ENCODE peak calls at places on chromosome 20, in nine cellular contexts. M, E, H, C, N, I, O, Z and Y are unnamed samples.
A peak's percentile ranks its signal among the peaks of the same experiment; 100 is the strongest.

GRCh38 chr20:17602493-17602892 is 32.6 kb downstream of the DSTN start:
- DNase-seq in I (no peak), Z (no peak), E (no peak), O (no peak), N (no peak), H (no peak), M (no peak), C (peak; percentile 47), Y (no peak)

GRCh38 chr20:4604580-4604979 is 117.1 kb upstream of the PRND start:
- DNase-seq in C (no peak), E (no peak), M (no peak), H (peak; percentile 25), Z (no peak), I (peak; percentile 49), O (no peak), N (no peak), Y (no peak)

GRCh38 chr20:3927486-3928291 is 38.5 kb downstream of the PANK2 start:
- DNase-seq in C (peak; percentile 64), H (peak; percentile 62), M (no peak), I (no peak), E (no peak), Z (no peak), O (peak; percentile 64), N (no peak), Y (no peak)

GRCh38 chr20:61745397-61746146 is 320.1 kb downstream of the TAF4 start:
- DNase-seq in E (no peak), H (no peak), Z (no peak), C (no peak), N (no peak), O (no peak), M (no peak), I (no peak), Y (no peak)

GRCh38 chr20:63500902-63501817 is 2.3 kb upstream of the EEF1A2 start:
- DNase-seq in O (no peak), Z (no peak), M (no peak), C (no peak), E (no peak), N (no peak), H (no peak), I (no peak), Y (no peak)

GRCh38 chr20:46609043-46609442 is 42.2 kb downstream of the SLC13A3 start:
- DNase-seq in M (no peak), I (no peak), N (no peak), Z (no peak), C (no peak), O (no peak), H (no peak), E (no peak), Y (no peak)

GRCh38 chr20:44601801-44602204 is 19.4 kb downstream of the PKIG start:
- DNase-seq in C (no peak), I (peak; percentile 24), H (peak; percentile 86), E (no peak), N (no peak), O (no peak), M (no peak), Z (no peak), Y (peak; percentile 87)

GRCh38 chr20:43923322-43923721 is 8.7 kb downstream of the TOX2 start:
- DNase-seq in C (no peak), O (no peak), H (no peak), N (no peak), Z (no peak), I (no peak), M (no peak), E (no peak), Y (no peak)

GRCh38 chr20:62479218-62479617 is 3.4 kb upstream of the GATA5 start:
- DNase-seq in E (no peak), H (no peak), N (no peak), O (no peak), M (no peak), C (no peak), I (no peak), Z (no peak), Y (no peak)

GRCh38 chr20:58212636-58213035 is 15.8 kb downstream of the ANKRD60 start:
- DNase-seq in N (no peak), E (no peak), O (no peak), C (no peak), H (no peak), Z (no peak), I (no peak), M (no peak), Y (no peak)

GRCh38 chr20:36162272-36162966 is 7.9 kb downstream of the EPB41L1 start:
- DNase-seq in Z (no peak), O (no peak), I (no peak), M (no peak), E (no peak), N (no peak), H (peak; percentile 16), C (no peak), Y (no peak)

GRCh38 chr20:50189681-50190250 is 864 bp upstream of the CEBPB start:
- DNase-seq in M (no peak), Z (peak; percentile 24), N (peak; percentile 76), E (no peak), O (no peak), H (no peak), C (peak; percentile 83), I (no peak), Y (no peak)

GRCh38 chr20:36097331-36097730 is 57.2 kb upstream of the EPB41L1 start:
- DNase-seq in O (no peak), N (no peak), H (peak; percentile 79), I (peak; percentile 75), Z (no peak), E (no peak), C (no peak), M (no peak), Y (no peak)

GRCh38 chr20:34215711-34216381 is 25.4 kb upstream of the ASIP start:
- DNase-seq in E (peak; percentile 72), I (peak; percentile 84), N (peak; percentile 89), M (peak; percentile 53), Z (peak; percentile 2), H (peak; percentile 57), C (peak; percentile 95), O (no peak), Y (peak; percentile 40)

GRCh38 chr20:10659651-10660601 is 13.9 kb downstream of the JAG1 start:
- DNase-seq in O (no peak), Z (no peak), E (no peak), I (no peak), H (no peak), N (no peak), C (peak; percentile 60), M (no peak), Y (no peak)

GRCh38 chr20:60255426-60255825 is 297.2 kb downstream of the CDH26 start:
- DNase-seq in O (no peak), I (no peak), M (no peak), C (no peak), E (no peak), Z (no peak), H (no peak), N (no peak), Y (no peak)

GRCh38 chr20:35273449-35274171 is 4.3 kb downstream of the MMP24OS start:
- DNase-seq in I (no peak), H (no peak), Z (no peak), N (peak; percentile 68), M (no peak), E (no peak), C (peak; percentile 75), O (no peak), Y (no peak)

GRCh38 chr20:56517211-56517610 is 7.3 kb upstream of the FAM209A start:
- DNase-seq in Z (no peak), I (no peak), M (no peak), C (no peak), E (no peak), H (no peak), N (no peak), O (no peak), Y (no peak)

GRCh38 chr20:38325167-38325566 is 21.1 kb upstream of the LBP start:
- DNase-seq in E (no peak), O (no peak), I (no peak), M (no peak), C (no peak), N (no peak), Z (no peak), H (no peak), Y (no peak)

GRCh38 chr20:25622450-25623224 is 1.2 kb downstream of the NANP start:
- DNase-seq in O (no peak), C (peak; percentile 16), Z (no peak), H (no peak), N (no peak), I (peak; percentile 7), E (no peak), M (no peak), Y (no peak)

GRCh38 chr20:57547250-57547649 is 13.7 kb upstream of the PCK1 start:
- DNase-seq in E (no peak), I (no peak), Z (no peak), C (no peak), M (no peak), N (no peak), O (no peak), H (no peak), Y (no peak)

GRCh38 chr20:34078540-34078939 is 33.5 kb downstream of the EIF2S2 start:
- DNase-seq in Z (no peak), H (no peak), C (no peak), O (no peak), M (no peak), E (no peak), N (no peak), I (no peak), Y (no peak)

GRCh38 chr20:47428164-47428563 is 71.7 kb upstream of the ZMYND8 start:
- DNase-seq in N (peak; percentile 29), M (no peak), O (no peak), E (no peak), H (no peak), Z (no peak), C (peak; percentile 62), I (no peak), Y (no peak)

GRCh38 chr20:62027116-62027515 is 38.6 kb downstream of the TAF4 start:
- DNase-seq in C (no peak), E (no peak), Z (no peak), I (peak; percentile 49), M (no peak), N (no peak), H (peak; percentile 18), O (no peak), Y (no peak)

GRCh38 chr20:37994512-37994911 is 38.7 kb downstream of the TTI1 start:
- DNase-seq in Z (no peak), H (peak; percentile 41), M (no peak), O (no peak), E (peak; percentile 53), N (no peak), C (no peak), I (peak; percentile 22), Y (no peak)

GRCh38 chr20:40191573-40191972 is 497.5 kb downstream of the MAFB start:
- DNase-seq in H (peak; percentile 12), M (no peak), C (no peak), N (no peak), E (no peak), I (no peak), O (no peak), Z (no peak), Y (no peak)

GRCh38 chr20:57242414-57242813 is 24.0 kb downstream of the BMP7 start:
- DNase-seq in C (no peak), N (no peak), M (no peak), Z (no peak), H (no peak), O (no peak), E (no peak), I (no peak), Y (no peak)

GRCh38 chr20:50578778-50579165 is 68.6 kb downstream of the PTPN1 start:
- DNase-seq in Z (no peak), C (no peak), O (no peak), E (no peak), I (no peak), H (no peak), N (no peak), M (no peak), Y (no peak)

GRCh38 chr20:9262653-9263194 is 193.8 kb downstream of the PLCB4 start:
- DNase-seq in N (no peak), C (no peak), I (no peak), E (no peak), H (no peak), M (no peak), Z (no peak), O (no peak), Y (no peak)

GRCh38 chr20:6566821-6567220 is 200.7 kb upstream of the BMP2 start:
- DNase-seq in N (no peak), H (peak; percentile 82), I (peak; percentile 71), M (no peak), E (no peak), C (no peak), Z (no peak), O (no peak), Y (peak; percentile 76)

GRCh38 chr20:49768204-49769124 is 44.2 kb upstream of the SLC9A8 start:
- DNase-seq in C (peak; percentile 95), M (no peak), Z (no peak), H (peak; percentile 97), O (peak; percentile 12), E (peak; percentile 15), N (peak; percentile 68), I (peak; percentile 78), Y (peak; percentile 62)